ENCODE peak calls at places on chromosomes 16 and 17, in six cellular contexts. L is EL, B is GM04504, N is memory B cell, H is PC-3, W is esophagus muscularis mucosa. I is an unnamed sample.
A peak's percentile ranks its signal among the peaks of the same experiment; 100 is the strongest.

GRCh38 chr16:2597560-2597902 is 59.7 kb downstream of the PDPK1 start:
- DNase-seq in H (no peak), W (no peak), N (no peak), B (no peak), L (no peak), I (peak; percentile 60)

GRCh38 chr17:77318491-77319210 is 177.9 kb downstream of the SEC14L1 start:
- DNase-seq in N (no peak), B (peak; percentile 18), L (peak; percentile 28), W (no peak), H (no peak), I (no peak)

GRCh38 chr17:1267471-1267947 is 2.7 kb upstream of the BHLHA9 start:
- DNase-seq in N (no peak), L (no peak), B (no peak), W (no peak), H (no peak), I (peak; percentile 76)

GRCh38 chr17:75914643-75915265 is 10.1 kb upstream of the MRPL38 start:
- DNase-seq in L (no peak), B (no peak), W (no peak), H (no peak), N (no peak), I (no peak)

GRCh38 chr16:22327446-22327775 is 30.2 kb downstream of the POLR3E start:
- DNase-seq in H (no peak), W (no peak), L (no peak), B (no peak), N (no peak), I (no peak)

GRCh38 chr17:322006-322780 is 30.4 kb downstream of the RPH3AL start:
- DNase-seq in B (no peak), H (no peak), L (no peak), W (no peak), N (no peak), I (no peak)

GRCh38 chr17:49249292-49249794 is 18.8 kb upstream of the PHOSPHO1 start:
- DNase-seq in L (no peak), N (no peak), H (peak; percentile 32), W (no peak), B (peak; percentile 10), I (no peak)

GRCh38 chr17:39192901-39193300 is 4.6 kb downstream of the CACNB1 start:
- DNase-seq in B (no peak), W (no peak), H (no peak), N (no peak), L (no peak), I (no peak)

GRCh38 chr17:57331423-57331822 is 75.1 kb downstream of the MSI2 start:
- DNase-seq in B (no peak), W (no peak), N (no peak), L (no peak), H (no peak), I (no peak)

GRCh38 chr17:32398946-32399345 is 45.4 kb upstream of the PSMD11 start:
- DNase-seq in N (no peak), H (no peak), W (no peak), L (no peak), B (no peak), I (no peak)

GRCh38 chr16:71255721-71256120 is 25.2 kb upstream of the HYDIN start:
- DNase-seq in L (no peak), B (no peak), W (no peak), H (no peak), N (no peak), I (no peak)

GRCh38 chr16:87954361-87954760 is 3.1 kb downstream of the BANP start:
- DNase-seq in W (no peak), H (no peak), N (no peak), L (no peak), B (no peak), I (no peak)

GRCh38 chr16:80948886-80949502 is 57.7 kb downstream of the CMC2 start:
- DNase-seq in N (no peak), W (peak; percentile 70), H (peak; percentile 48), B (no peak), L (peak; percentile 59), I (peak; percentile 71)

GRCh38 chr17:42457107-42457787 is 1.4 kb upstream of the ATP6V0A1 start:
- DNase-seq in W (no peak), B (no peak), H (no peak), N (no peak), L (no peak), I (no peak)

GRCh38 chr16:68470461-68471150 is 22.3 kb upstream of the SMPD3 start:
- DNase-seq in W (no peak), N (peak; percentile 44), H (no peak), L (no peak), B (no peak), I (no peak)

GRCh38 chr17:45299311-45299710 is 17.5 kb downstream of the MAP3K14 start:
- DNase-seq in W (no peak), L (no peak), H (no peak), B (no peak), N (no peak), I (no peak)

GRCh38 chr17:15453782-15454181 is 13.6 kb downstream of the CDRT4 start:
- DNase-seq in L (no peak), B (no peak), W (no peak), H (no peak), N (no peak), I (no peak)

GRCh38 chr17:50565559-50566350 is 5.2 kb downstream of the CACNA1G start:
- DNase-seq in N (no peak), B (no peak), L (no peak), H (no peak), W (no peak), I (peak; percentile 89)

I was measured in dorsolateral prefrontal cortex.